ENCODE peak calls at places on chromosomes 1 and 21, in nine cellular contexts. Y, T, D, Q, O, G, F, E and N are unnamed samples.

GRCh38 chr21:42337830-42338729 is 12.7 kb downstream of the TFF2 start:
- DNase-seq in Y (peak), T (peak), D (peak), Q (peak), O (no peak), G (peak), F (peak), E (peak), N (peak)

GRCh38 chr1:54124472-54124871 is 28.3 kb downstream of the CDCP2 start:
- DNase-seq in Y (no peak), T (no peak), D (no peak), Q (peak), O (no peak), G (no peak), F (no peak), E (no peak), N (no peak)

GRCh38 chr1:27057801-27058647 is 45.4 kb upstream of the TENT5B start:
- DNase-seq in Y (no peak), T (no peak), D (no peak), Q (peak), O (no peak), G (no peak), F (peak), E (peak), N (no peak)

GRCh38 chr21:42513985-42514882 is 582 bp downstream of the SLC37A1 start:
- DNase-seq in Y (peak), T (no peak), D (peak), Q (peak), O (no peak), G (peak), F (peak), E (no peak), N (peak)

GRCh38 chr1:182725264-182725965 is 41.0 kb upstream of the RGS8 start:
- DNase-seq in Y (peak), T (no peak), D (no peak), Q (no peak), O (peak), G (no peak), F (no peak), E (peak), N (no peak)

GRCh38 chr1:41414716-41415306 is 53.6 kb downstream of the FOXO6 start:
- DNase-seq in Y (no peak), T (no peak), D (no peak), Q (no peak), O (no peak), G (no peak), F (no peak), E (no peak), N (no peak)

GRCh38 chr1:53165408-53165961 is 23.0 kb upstream of the SLC1A7 start:
- DNase-seq in Y (no peak), T (no peak), D (no peak), Q (no peak), O (no peak), G (no peak), F (peak), E (no peak), N (no peak)

GRCh38 chr21:26544208-26544607 is 28.9 kb downstream of the CYYR1 start:
- DNase-seq in Y (no peak), T (no peak), D (no peak), Q (no peak), O (no peak), G (no peak), F (no peak), E (no peak), N (no peak)

GRCh38 chr21:43306391-43306790 is 120.5 kb downstream of the SIK1 start:
- DNase-seq in Y (peak), T (no peak), D (no peak), Q (no peak), O (no peak), G (no peak), F (no peak), E (no peak), N (no peak)

GRCh38 chr1:18564661-18565060 is 66.0 kb upstream of the PAX7 start:
- DNase-seq in Y (no peak), T (no peak), D (no peak), Q (no peak), O (no peak), G (no peak), F (no peak), E (no peak), N (peak)

GRCh38 chr1:89023026-89023425 is 360 bp upstream of the GBP3 start:
- DNase-seq in Y (no peak), T (no peak), D (peak), Q (no peak), O (no peak), G (no peak), F (no peak), E (no peak), N (no peak)

GRCh38 chr1:89025928-89026327 is 3.3 kb upstream of the GBP3 start:
- DNase-seq in Y (no peak), T (no peak), D (no peak), Q (no peak), O (no peak), G (no peak), F (no peak), E (no peak), N (no peak)

GRCh38 chr1:89022167-89022959 is at the start of gene GBP3:
- DNase-seq in Y (no peak), T (peak), D (peak), Q (no peak), O (no peak), G (no peak), F (peak), E (peak), N (peak)
- H3K4me3 ChIP-seq in Y (peak), T (peak), D (peak), Q (peak), O (peak), G (no peak), F (peak), E (peak), N (peak)

GRCh38 chr1:50476800-50477199 is 53.6 kb upstream of the DMRTA2 start:
- DNase-seq in Y (no peak), T (no peak), D (no peak), Q (no peak), O (no peak), G (no peak), F (no peak), E (no peak), N (no peak)

GRCh38 chr1:50473513-50473912 is 50.3 kb upstream of the DMRTA2 start:
- DNase-seq in Y (no peak), T (no peak), D (no peak), Q (no peak), O (no peak), G (no peak), F (no peak), E (no peak), N (no peak)

GRCh38 chr1:50474859-50475809 is 51.9 kb upstream of the DMRTA2 start:
- DNase-seq in Y (no peak), T (no peak), D (no peak), Q (no peak), O (no peak), G (no peak), F (peak), E (no peak), N (no peak)

DNA sequence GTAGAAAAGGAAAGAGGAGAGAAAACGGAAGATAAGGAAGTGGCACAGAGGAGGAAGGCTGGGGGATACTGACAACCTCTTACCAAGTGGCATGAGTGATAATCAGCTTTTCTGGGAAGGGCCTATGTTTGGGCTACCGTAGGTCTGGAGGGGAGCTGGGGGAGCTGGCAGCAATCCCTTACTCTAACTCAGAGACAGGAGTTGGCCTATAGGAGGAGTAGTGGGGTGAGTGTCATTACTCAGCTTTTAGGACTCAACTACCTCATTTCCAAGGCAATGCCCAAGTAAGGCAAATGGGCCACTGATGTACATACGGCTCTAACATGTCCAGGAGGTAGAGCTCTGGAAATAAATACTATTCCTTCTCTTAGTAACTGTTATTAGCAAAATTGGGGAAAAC is 48.7 kb upstream of the DMRTA2 start:
- DNase-seq in Y (no peak), T (no peak), D (no peak), Q (no peak), O (no peak), G (no peak), F (no peak), E (no peak), N (no peak)
- TF ChIP-seq CTCF in Y (no peak), T (no peak), D (no peak), Q (no peak), O (no peak), G (no peak), F (no peak), E (no peak), N (no peak)

DNA sequence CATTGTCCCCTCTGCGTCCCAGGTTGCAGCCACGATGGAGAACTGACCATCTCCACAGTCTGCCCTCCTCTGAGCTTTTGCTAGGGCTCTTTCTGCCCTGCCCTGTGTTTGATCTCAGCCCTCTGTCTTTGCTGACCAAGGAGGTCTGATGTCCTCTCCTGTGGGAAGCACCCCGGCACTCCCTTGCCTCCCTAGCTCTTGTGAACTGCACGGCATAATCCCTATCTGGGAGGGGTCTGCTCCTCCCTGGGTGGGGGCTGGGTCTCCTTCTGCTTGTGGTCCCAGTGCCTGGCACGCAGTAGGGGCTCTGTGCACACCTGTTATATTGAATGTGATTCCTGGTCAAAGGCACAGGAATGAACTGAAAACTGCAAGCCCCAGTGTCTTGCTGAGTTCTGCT is 2.4 kb downstream of the DRAXIN start:
- DNase-seq in Y (no peak), T (no peak), D (no peak), Q (no peak), O (no peak), G (no peak), F (no peak), E (no peak), N (no peak)
- H3K4me3 ChIP-seq in Y (no peak), T (no peak), D (no peak), Q (no peak), O (no peak), G (no peak), F (no peak), E (no peak), N (no peak)

DNA sequence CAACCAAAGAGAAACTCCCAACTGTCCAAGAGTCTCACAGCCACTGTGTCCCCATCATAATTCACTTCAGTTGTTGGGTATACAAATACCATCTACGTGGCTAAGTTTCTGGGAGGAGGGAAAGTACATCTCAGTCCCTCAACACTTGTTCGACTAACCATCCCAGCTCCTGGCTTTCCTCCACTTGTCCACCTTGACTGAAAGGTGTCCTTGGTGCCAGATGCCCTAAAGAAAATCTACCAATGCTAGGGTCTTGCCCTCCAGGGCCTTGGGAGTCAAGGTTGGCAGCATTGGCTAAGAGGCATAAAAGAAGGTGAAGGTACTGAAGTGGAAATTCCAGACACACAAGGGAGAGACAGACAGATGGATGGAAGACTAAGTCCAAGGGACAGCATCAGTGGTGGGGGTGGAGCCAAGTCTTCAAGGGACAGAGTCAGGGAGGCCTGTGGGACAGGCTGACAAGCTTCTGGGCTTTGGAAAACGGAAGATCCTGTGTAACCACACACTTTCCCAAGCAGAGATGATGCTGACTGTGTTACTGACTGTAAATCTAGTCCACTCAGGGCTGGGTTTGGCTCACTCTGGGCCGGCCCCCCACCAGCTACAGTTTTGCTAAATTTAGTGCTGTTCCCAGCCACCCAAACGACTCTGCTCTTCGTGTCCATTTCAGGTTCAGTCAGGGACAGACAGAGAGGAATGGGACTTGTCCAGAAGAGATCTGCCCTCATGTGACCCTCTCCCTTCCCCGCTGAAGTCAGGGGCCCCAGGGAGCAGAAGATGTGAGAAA is 60.1 kb downstream of the CD34 start:
- DNase-seq in Y (no peak), T (no peak), D (no peak), Q (no peak), O (no peak), G (no peak), F (no peak), E (no peak), N (no peak)
- TF ChIP-seq CTCF in Y (no peak), T (no peak), D (no peak), Q (no peak), O (no peak), G (no peak), F (no peak), E (no peak), N (no peak)

GRCh38 chr1:211910917-211911485 is 80.4 kb upstream of the LPGAT1 start:
- DNase-seq in Y (no peak), T (no peak), D (peak), Q (no peak), O (no peak), G (no peak), F (no peak), E (no peak), N (no peak)
- H3K4me3 ChIP-seq in Y (no peak), T (no peak), D (no peak), Q (no peak), O (no peak), G (no peak), F (no peak), E (no peak), N (no peak)

GRCh38 chr1:234295626-234296025 is 77.6 kb upstream of the COA6 start:
- DNase-seq in Y (no peak), T (no peak), D (no peak), Q (no peak), O (no peak), G (no peak), F (no peak), E (no peak), N (no peak)
- TF ChIP-seq CTCF in Y (no peak), T (no peak), D (no peak), Q (no peak), O (no peak), G (no peak), F (no peak), E (no peak), N (no peak)

GRCh38 chr1:235259133-235259778 is 68.7 kb downstream of the ARID4B start:
- DNase-seq in Y (no peak), T (no peak), D (peak), Q (no peak), O (no peak), G (no peak), F (no peak), E (no peak), N (peak)
- H3K4me3 ChIP-seq in Y (no peak), T (no peak), D (no peak), Q (no peak), O (no peak), G (no peak), F (no peak), E (no peak), N (no peak)

GRCh38 chr1:71232166-71232763 is 151.4 kb upstream of the ZRANB2 start:
- DNase-seq in Y (no peak), T (no peak), D (no peak), Q (no peak), O (no peak), G (no peak), F (no peak), E (peak), N (no peak)

GRCh38 chr1:71232786-71233185 is 152.0 kb upstream of the ZRANB2 start:
- DNase-seq in Y (no peak), T (no peak), D (no peak), Q (no peak), O (no peak), G (no peak), F (no peak), E (no peak), N (no peak)

GRCh38 chr1:71240656-71241055 is 159.8 kb upstream of the ZRANB2 start:
- DNase-seq in Y (no peak), T (no peak), D (no peak), Q (no peak), O (no peak), G (no peak), F (peak), E (no peak), N (no peak)

GRCh38 chr1:71231751-71232150 is 150.9 kb upstream of the ZRANB2 start:
- DNase-seq in Y (no peak), T (no peak), D (no peak), Q (no peak), O (no peak), G (no peak), F (no peak), E (peak), N (no peak)

GRCh38 chr1:71236503-71236902 is 155.7 kb upstream of the ZRANB2 start:
- DNase-seq in Y (no peak), T (no peak), D (no peak), Q (no peak), O (no peak), G (no peak), F (no peak), E (no peak), N (no peak)
- TF ChIP-seq CTCF in Y (no peak), T (no peak), D (no peak), Q (no peak), O (no peak), G (no peak), F (no peak), E (no peak), N (no peak)

GRCh38 chr1:15617874-15618684 is 821 bp downstream of the DDI2 start:
- DNase-seq in Y (no peak), T (no peak), D (peak), Q (peak), O (no peak), G (peak), F (no peak), E (no peak), N (peak)
- H3K4me3 ChIP-seq in Y (peak), T (peak), D (peak), Q (peak), O (peak), G (peak), F (peak), E (peak), N (peak)